ENCODE peak calls at places on chromosomes 3 and 15, in four cellular contexts. K is CD8-positive, alpha-beta memory T cell; Q is OCI-LY7; E is uterus. Z is an unnamed sample.

GRCh38 chr3:9298236-9298635 is 48.8 kb upstream of the SRGAP3 start:
- DNase-seq in K (no peak), E (no peak), Q (no peak), Z (no peak)

GRCh38 chr3:143998266-143998665 is 26.6 kb downstream of the DIPK2A start:
- DNase-seq in Q (no peak), K (no peak), E (no peak), Z (no peak)

GRCh38 chr3:154111365-154111764 is 9.8 kb upstream of the ARHGEF26 start:
- DNase-seq in Q (no peak), E (no peak), K (no peak), Z (no peak)

GRCh38 chr3:108319428-108320053 is 23.2 kb downstream of the HHLA2 start:
- DNase-seq in Q (no peak), E (no peak), K (no peak), Z (no peak)

GRCh38 chr3:57179580-57180410 is 14.6 kb upstream of the IL17RD start:
- DNase-seq in K (no peak), E (no peak), Q (peak; percentile 47), Z (no peak)

GRCh38 chr3:184683900-184684560 is 27.8 kb downstream of the MAGEF1 start:
- DNase-seq in Q (no peak), K (no peak), E (no peak), Z (no peak)

GRCh38 chr3:169619793-169620192 is 43.7 kb downstream of the MECOM start:
- DNase-seq in Q (no peak), E (no peak), K (no peak), Z (no peak)

GRCh38 chr15:67158367-67158766 is 93.0 kb downstream of the SMAD3 start:
- DNase-seq in K (no peak), E (no peak), Q (no peak), Z (no peak)

GRCh38 chr3:37627951-37628620 is 233.6 kb upstream of the CTDSPL start:
- DNase-seq in Q (peak; percentile 5), K (no peak), E (no peak), Z (no peak)

GRCh38 chr15:60412807-60413597 is 15.2 kb upstream of the ANXA2 start:
- DNase-seq in K (no peak), Q (no peak), E (no peak), Z (no peak)

GRCh38 chr15:75065467-75065850 is 42.1 kb downstream of the PPCDC start:
- DNase-seq in K (no peak), E (no peak), Q (peak; percentile 38), Z (no peak)

GRCh38 chr3:65905648-65906211 is 133.0 kb downstream of the MAGI1 start:
- DNase-seq in E (no peak), K (no peak), Q (no peak), Z (no peak)

GRCh38 chr15:35445891-35446290 is 100.1 kb downstream of the DPH6 start:
- DNase-seq in Q (no peak), E (no peak), K (no peak), Z (no peak)

GRCh38 chr3:98812851-98813374 is 49.8 kb downstream of the ST3GAL6 start:
- DNase-seq in E (no peak), K (no peak), Q (peak; percentile 48), Z (no peak)

GRCh38 chr3:44966795-44967278 is 9.1 kb downstream of the ZDHHC3 start:
- DNase-seq in E (no peak), Q (no peak), K (no peak), Z (no peak)

GRCh38 chr3:32501785-32502088 is 915 bp downstream of the CMTM6 start:
- DNase-seq in Q (no peak), K (no peak), E (no peak), Z (no peak)

GRCh38 chr15:57923311-57923710 is 142.2 kb downstream of the ALDH1A2 start:
- DNase-seq in K (no peak), Q (no peak), E (peak; percentile 60), Z (no peak)

GRCh38 chr3:133531981-133532380 is 41.5 kb upstream of the CDV3 start:
- DNase-seq in E (no peak), K (no peak), Q (no peak), Z (no peak)

GRCh38 chr3:159583662-159584061 is 405.0 kb upstream of the IL12A start:
- DNase-seq in E (no peak), K (no peak), Q (no peak), Z (no peak)

GRCh38 chr15:29871401-29871800 is 49.1 kb upstream of the TJP1 start:
- DNase-seq in Q (no peak), K (no peak), E (peak; percentile 87), Z (no peak)
- H3K4me3 ChIP-seq in Q (no peak overlapping the region), K (no peak overlapping the region), E (peak overlapping the region; percentile 14), Z (no peak overlapping the region)

GRCh38 chr15:78054971-78055370 is 22.5 kb downstream of the TBC1D2B start:
- DNase-seq in K (peak; percentile 80), E (no peak), Q (no peak), Z (no peak)
- H3K4me1 ChIP-seq in K (peaks cover 96% of the 10 kb centered on the region), E (peaks cover 15% of the 10 kb centered on the region), Q (peaks cover 100% of the 10 kb centered on the region), Z (peaks cover 3% of the 10 kb centered on the region)

GRCh38 chr3:64546856-64547255 is 140.9 kb downstream of the ADAMTS9 start:
- DNase-seq in K (no peak), Q (no peak), E (no peak), Z (no peak)
- H3K27ac ChIP-seq in K (no peak overlapping the region), Q (no peak overlapping the region), E (peak overlapping the region; percentile 3), Z (no peak overlapping the region)

DNA sequence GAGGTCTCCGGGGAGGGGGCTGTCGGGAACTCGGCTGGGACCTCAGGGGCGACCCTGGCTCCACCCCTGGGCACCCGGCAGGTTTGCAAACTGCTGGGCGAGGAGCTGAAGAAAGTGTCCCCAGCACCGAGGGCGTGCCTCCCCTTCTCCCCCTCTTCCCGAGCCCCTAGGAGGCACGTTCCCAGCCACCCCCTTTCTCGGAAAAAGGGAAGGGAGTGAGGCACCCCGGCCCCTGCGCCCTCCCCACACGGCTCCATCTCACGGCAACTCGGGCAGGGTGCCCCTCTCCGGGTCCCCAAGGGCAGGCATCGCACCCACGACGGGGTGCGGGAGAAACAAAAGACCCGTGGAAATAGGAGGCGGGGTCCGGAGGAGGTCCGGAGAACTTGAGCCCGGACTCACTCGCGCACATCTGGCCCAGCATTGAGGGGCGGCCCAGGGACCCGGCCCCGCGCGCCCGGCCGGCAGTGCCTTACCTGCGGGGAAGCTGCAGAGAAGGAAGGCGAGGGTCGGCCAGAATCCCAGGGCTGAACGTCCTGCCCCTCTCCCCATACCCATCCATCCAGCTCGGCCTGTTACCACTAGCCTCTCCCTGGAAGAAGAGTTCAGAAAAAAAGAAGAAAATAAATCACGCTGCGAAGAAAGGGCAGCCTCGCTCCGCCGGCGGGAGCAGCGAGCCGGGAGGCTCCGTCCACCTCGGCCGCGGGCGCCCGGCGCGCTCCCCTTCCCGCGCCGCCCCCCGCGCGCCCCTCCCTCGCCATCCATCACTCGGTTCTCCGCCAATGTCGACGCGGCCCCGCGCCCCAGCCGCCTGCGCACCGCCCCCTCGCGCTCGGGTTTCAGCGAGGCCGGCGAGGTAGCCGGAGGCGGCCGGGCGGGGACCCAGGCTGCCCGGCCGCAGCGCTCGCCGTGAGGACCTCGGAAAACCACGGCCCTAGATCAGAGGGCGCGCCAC is 16.3 kb downstream of the RGMA start:
- DNase-seq in E (peak; percentile 85), K (no peak), Q (no peak), Z (no peak)
- H3K4me3 ChIP-seq in E (peak overlapping the region; percentile 78), K (no peak overlapping the region), Q (no peak overlapping the region), Z (peak overlapping the region; percentile 87)